ENCODE peak calls at places on chromosome 6, in nine cellular contexts. One of them, this sample, is unnamed.

GRCh38 chr6:18302561-18303439 is 38.5 kb upstream of the DEK start:
- DNase-seq in left lung: no peak
- DNase-seq in uterus: no peak
- DNase-seq in neural progenitor cell: peak; percentile 38
- DNase-seq in ovary: no peak
- DNase-seq in fibroblast of lung: peak; percentile 24
- DNase-seq in CD8-positive, alpha-beta memory T cell: no peak
- DNase-seq in psoas muscle: no peak
- DNase-seq in CD8-positive, alpha-beta T cell: no peak
- DNase-seq in this sample: no peak

GRCh38 chr6:131761061-131761761 is 46.6 kb upstream of the ENPP1 start:
- DNase-seq in left lung: no peak
- DNase-seq in uterus: no peak
- DNase-seq in neural progenitor cell: no peak
- DNase-seq in ovary: no peak
- DNase-seq in fibroblast of lung: peak; percentile 34
- DNase-seq in CD8-positive, alpha-beta memory T cell: no peak
- DNase-seq in psoas muscle: no peak
- DNase-seq in CD8-positive, alpha-beta T cell: no peak
- DNase-seq in this sample: no peak

GRCh38 chr6:4084444-4085328 is 5.7 kb upstream of the FAM217A start:
- DNase-seq in left lung: no peak
- DNase-seq in uterus: no peak
- DNase-seq in neural progenitor cell: no peak
- DNase-seq in ovary: no peak
- DNase-seq in fibroblast of lung: no peak
- DNase-seq in CD8-positive, alpha-beta memory T cell: no peak
- DNase-seq in psoas muscle: no peak
- DNase-seq in CD8-positive, alpha-beta T cell: no peak
- DNase-seq in this sample: no peak

GRCh38 chr6:19052219-19052618 is 665.1 kb downstream of the RNF144B start:
- DNase-seq in left lung: no peak
- DNase-seq in uterus: no peak
- DNase-seq in neural progenitor cell: no peak
- DNase-seq in ovary: no peak
- DNase-seq in fibroblast of lung: peak; percentile 33
- DNase-seq in CD8-positive, alpha-beta memory T cell: no peak
- DNase-seq in psoas muscle: no peak
- DNase-seq in CD8-positive, alpha-beta T cell: no peak
- DNase-seq in this sample: no peak

GRCh38 chr6:101294676-101295075 is 98.8 kb upstream of the GRIK2 start:
- DNase-seq in left lung: no peak
- DNase-seq in uterus: no peak
- DNase-seq in neural progenitor cell: no peak
- DNase-seq in ovary: no peak
- DNase-seq in fibroblast of lung: no peak
- DNase-seq in CD8-positive, alpha-beta memory T cell: no peak
- DNase-seq in psoas muscle: no peak
- DNase-seq in CD8-positive, alpha-beta T cell: no peak
- DNase-seq in this sample: no peak

GRCh38 chr6:109507490-109508072 is 24.6 kb upstream of the ZBTB24 start:
- DNase-seq in left lung: no peak
- DNase-seq in uterus: no peak
- DNase-seq in neural progenitor cell: no peak
- DNase-seq in ovary: no peak
- DNase-seq in fibroblast of lung: no peak
- DNase-seq in CD8-positive, alpha-beta memory T cell: no peak
- DNase-seq in psoas muscle: no peak
- DNase-seq in CD8-positive, alpha-beta T cell: no peak
- DNase-seq in this sample: no peak

GRCh38 chr6:14921878-14922277 is 324.0 kb upstream of the JARID2 start:
- DNase-seq in left lung: peak; percentile 73
- DNase-seq in uterus: no peak
- DNase-seq in neural progenitor cell: no peak
- DNase-seq in ovary: no peak
- DNase-seq in fibroblast of lung: peak; percentile 32
- DNase-seq in CD8-positive, alpha-beta memory T cell: no peak
- DNase-seq in psoas muscle: no peak
- DNase-seq in CD8-positive, alpha-beta T cell: no peak
- DNase-seq in this sample: no peak

GRCh38 chr6:123042412-123042811 is 46.4 kb downstream of the CLVS2 start:
- DNase-seq in left lung: no peak
- DNase-seq in uterus: no peak
- DNase-seq in neural progenitor cell: no peak
- DNase-seq in ovary: no peak
- DNase-seq in fibroblast of lung: no peak
- DNase-seq in CD8-positive, alpha-beta memory T cell: no peak
- DNase-seq in psoas muscle: no peak
- DNase-seq in CD8-positive, alpha-beta T cell: no peak
- DNase-seq in this sample: no peak

GRCh38 chr6:55734256-55734655 is 141.1 kb downstream of the BMP5 start:
- DNase-seq in left lung: no peak
- DNase-seq in uterus: no peak
- DNase-seq in neural progenitor cell: no peak
- DNase-seq in ovary: no peak
- DNase-seq in fibroblast of lung: no peak
- DNase-seq in CD8-positive, alpha-beta memory T cell: no peak
- DNase-seq in psoas muscle: no peak
- DNase-seq in CD8-positive, alpha-beta T cell: no peak
- DNase-seq in this sample: no peak

GRCh38 chr6:35668708-35669440 is 19.8 kb downstream of the FKBP5 start:
- DNase-seq in left lung: no peak
- DNase-seq in uterus: no peak
- DNase-seq in neural progenitor cell: no peak
- DNase-seq in ovary: no peak
- DNase-seq in fibroblast of lung: peak; percentile 65
- DNase-seq in CD8-positive, alpha-beta memory T cell: no peak
- DNase-seq in psoas muscle: no peak
- DNase-seq in CD8-positive, alpha-beta T cell: no peak
- DNase-seq in this sample: no peak

GRCh38 chr6:57254055-57254717 is 32.1 kb upstream of the RAB23 start:
- DNase-seq in left lung: no peak
- DNase-seq in uterus: no peak
- DNase-seq in neural progenitor cell: peak; percentile 64
- DNase-seq in ovary: no peak
- DNase-seq in fibroblast of lung: no peak
- DNase-seq in CD8-positive, alpha-beta memory T cell: no peak
- DNase-seq in psoas muscle: no peak
- DNase-seq in CD8-positive, alpha-beta T cell: no peak
- DNase-seq in this sample: no peak

GRCh38 chr6:70706491-70707123 is 38.9 kb downstream of the SMAP1 start:
- DNase-seq in left lung: no peak
- DNase-seq in uterus: no peak
- DNase-seq in neural progenitor cell: peak; percentile 49
- DNase-seq in ovary: no peak
- DNase-seq in fibroblast of lung: peak; percentile 77
- DNase-seq in CD8-positive, alpha-beta memory T cell: no peak
- DNase-seq in psoas muscle: no peak
- DNase-seq in CD8-positive, alpha-beta T cell: peak; percentile 20
- DNase-seq in this sample: no peak

GRCh38 chr6:149127212-149127611 is 190.3 kb upstream of the TAB2 start:
- DNase-seq in left lung: no peak
- DNase-seq in uterus: no peak
- DNase-seq in neural progenitor cell: no peak
- DNase-seq in ovary: no peak
- DNase-seq in fibroblast of lung: peak; percentile 73
- DNase-seq in CD8-positive, alpha-beta memory T cell: no peak
- DNase-seq in psoas muscle: no peak
- DNase-seq in CD8-positive, alpha-beta T cell: no peak
- DNase-seq in this sample: no peak

GRCh38 chr6:17012421-17013225 is 89.2 kb upstream of the STMND1 start:
- DNase-seq in left lung: no peak
- DNase-seq in uterus: peak; percentile 57
- DNase-seq in neural progenitor cell: peak; percentile 54
- DNase-seq in ovary: no peak
- DNase-seq in fibroblast of lung: peak; percentile 61
- DNase-seq in CD8-positive, alpha-beta memory T cell: no peak
- DNase-seq in psoas muscle: no peak
- DNase-seq in CD8-positive, alpha-beta T cell: no peak
- DNase-seq in this sample: no peak

GRCh38 chr6:53857318-53858094 is 62.7 kb downstream of the LRRC1 start:
- DNase-seq in left lung: no peak
- DNase-seq in uterus: no peak
- DNase-seq in neural progenitor cell: no peak
- DNase-seq in ovary: no peak
- DNase-seq in fibroblast of lung: no peak
- DNase-seq in CD8-positive, alpha-beta memory T cell: no peak
- DNase-seq in psoas muscle: no peak
- DNase-seq in CD8-positive, alpha-beta T cell: no peak
- DNase-seq in this sample: no peak

DNA sequence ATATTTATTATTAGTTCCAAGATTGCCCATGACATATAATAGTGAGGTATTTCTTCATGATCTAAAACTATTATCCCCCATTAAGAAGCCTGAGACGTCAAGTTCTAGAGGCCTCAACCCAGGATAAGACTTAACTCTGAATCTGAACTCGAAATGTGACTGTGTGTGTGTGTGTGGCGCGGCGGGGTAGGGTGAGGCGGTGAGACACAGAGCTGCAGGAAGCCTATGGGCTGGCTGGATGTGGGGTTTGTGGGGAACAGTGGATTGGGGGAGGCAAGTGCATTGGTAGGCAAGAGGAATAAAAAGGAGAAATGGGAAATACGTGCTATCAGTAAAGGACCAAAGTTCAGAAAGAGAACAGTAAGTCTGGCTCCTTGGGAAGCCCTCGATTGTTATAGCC is 66.5 kb upstream of the RNF146 start:
- DNase-seq in left lung: no peak
- DNase-seq in uterus: no peak
- DNase-seq in neural progenitor cell: no peak
- DNase-seq in ovary: no peak
- DNase-seq in fibroblast of lung: no peak
- DNase-seq in CD8-positive, alpha-beta memory T cell: no peak
- DNase-seq in psoas muscle: no peak
- DNase-seq in CD8-positive, alpha-beta T cell: no peak
- DNase-seq in this sample: no peak
- H3K27me3 ChIP-seq in left lung: no peaks in the 10 kb centered on the region
- H3K27me3 ChIP-seq in uterus: no peaks in the 10 kb centered on the region
- H3K27me3 ChIP-seq in neural progenitor cell: no peaks in the 10 kb centered on the region
- H3K27me3 ChIP-seq in ovary: no peaks in the 10 kb centered on the region
- H3K27me3 ChIP-seq in fibroblast of lung: no peaks in the 10 kb centered on the region
- H3K27me3 ChIP-seq in CD8-positive, alpha-beta memory T cell: no peaks in the 10 kb centered on the region
- H3K27me3 ChIP-seq in psoas muscle: no peaks in the 10 kb centered on the region
- H3K27me3 ChIP-seq in CD8-positive, alpha-beta T cell: no peaks in the 10 kb centered on the region
- H3K27me3 ChIP-seq in this sample: no peaks in the 10 kb centered on the region

DNA sequence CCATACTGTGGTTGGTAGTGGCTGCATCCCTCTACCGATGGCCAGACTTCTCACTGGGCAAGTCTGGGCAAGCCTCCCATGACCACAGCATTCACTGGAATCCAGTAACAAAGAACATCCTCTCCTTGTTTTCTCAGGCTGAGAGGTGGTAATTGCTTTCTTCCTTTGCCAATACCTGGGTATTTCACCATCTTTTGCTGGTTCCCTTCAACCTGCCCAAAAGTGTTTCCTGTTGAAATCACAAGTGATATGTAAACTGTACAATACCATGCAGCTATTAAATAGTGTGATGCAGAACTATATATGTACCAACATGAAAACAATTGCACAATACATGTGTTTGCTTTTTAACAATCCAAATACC is at the start of gene PTCHD4:
- DNase-seq in left lung: no peak
- DNase-seq in uterus: peak; percentile 25
- DNase-seq in neural progenitor cell: peak; percentile 41
- DNase-seq in ovary: no peak
- DNase-seq in fibroblast of lung: peak; percentile 48
- DNase-seq in CD8-positive, alpha-beta memory T cell: no peak
- DNase-seq in psoas muscle: no peak
- DNase-seq in CD8-positive, alpha-beta T cell: no peak
- DNase-seq in this sample: no peak
- H3K4me3 ChIP-seq in left lung: peak within 1 kb of the TSS; percentile 2
- H3K4me3 ChIP-seq in uterus: no peak within 1 kb of the TSS
- H3K4me3 ChIP-seq in neural progenitor cell: peak within 1 kb of the TSS; percentile 73
- H3K4me3 ChIP-seq in ovary: peak within 1 kb of the TSS; percentile 1
- H3K4me3 ChIP-seq in fibroblast of lung: peak within 1 kb of the TSS; percentile 54
- H3K4me3 ChIP-seq in CD8-positive, alpha-beta memory T cell: no peak within 1 kb of the TSS
- H3K4me3 ChIP-seq in psoas muscle: no peak within 1 kb of the TSS
- H3K4me3 ChIP-seq in CD8-positive, alpha-beta T cell: no peak within 1 kb of the TSS
- H3K4me3 ChIP-seq in this sample: no peak within 1 kb of the TSS

GRCh38 chr6:155678361-155678760 is 222.7 kb upstream of the NOX3 start:
- DNase-seq in left lung: no peak
- DNase-seq in uterus: no peak
- DNase-seq in neural progenitor cell: no peak
- DNase-seq in ovary: no peak
- DNase-seq in fibroblast of lung: peak; percentile 43
- DNase-seq in CD8-positive, alpha-beta memory T cell: no peak
- DNase-seq in psoas muscle: no peak
- DNase-seq in CD8-positive, alpha-beta T cell: no peak
- DNase-seq in this sample: no peak
- H3K27me3 ChIP-seq in left lung: no peaks in the 10 kb centered on the region
- H3K27me3 ChIP-seq in uterus: no peaks in the 10 kb centered on the region
- H3K27me3 ChIP-seq in neural progenitor cell: no peaks in the 10 kb centered on the region
- H3K27me3 ChIP-seq in ovary: no peaks in the 10 kb centered on the region
- H3K27me3 ChIP-seq in fibroblast of lung: no peaks in the 10 kb centered on the region
- H3K27me3 ChIP-seq in CD8-positive, alpha-beta memory T cell: no peaks in the 10 kb centered on the region
- H3K27me3 ChIP-seq in psoas muscle: no peaks in the 10 kb centered on the region
- H3K27me3 ChIP-seq in CD8-positive, alpha-beta T cell: peaks cover 2% of the 10 kb centered on the region
- H3K27me3 ChIP-seq in this sample: no peaks in the 10 kb centered on the region

GRCh38 chr6:40287296-40287820 is 299.8 kb downstream of the LRFN2 start:
- DNase-seq in left lung: no peak
- DNase-seq in uterus: no peak
- DNase-seq in neural progenitor cell: no peak
- DNase-seq in ovary: no peak
- DNase-seq in fibroblast of lung: no peak
- DNase-seq in CD8-positive, alpha-beta memory T cell: no peak
- DNase-seq in psoas muscle: no peak
- DNase-seq in CD8-positive, alpha-beta T cell: no peak
- DNase-seq in this sample: no peak
- H3K4me3 ChIP-seq in left lung: no peak overlapping the region
- H3K4me3 ChIP-seq in uterus: no peak overlapping the region
- H3K4me3 ChIP-seq in neural progenitor cell: no peak overlapping the region
- H3K4me3 ChIP-seq in ovary: no peak overlapping the region
- H3K4me3 ChIP-seq in fibroblast of lung: no peak overlapping the region
- H3K4me3 ChIP-seq in CD8-positive, alpha-beta memory T cell: no peak overlapping the region
- H3K4me3 ChIP-seq in psoas muscle: no peak overlapping the region
- H3K4me3 ChIP-seq in CD8-positive, alpha-beta T cell: no peak overlapping the region
- H3K4me3 ChIP-seq in this sample: no peak overlapping the region

DNA sequence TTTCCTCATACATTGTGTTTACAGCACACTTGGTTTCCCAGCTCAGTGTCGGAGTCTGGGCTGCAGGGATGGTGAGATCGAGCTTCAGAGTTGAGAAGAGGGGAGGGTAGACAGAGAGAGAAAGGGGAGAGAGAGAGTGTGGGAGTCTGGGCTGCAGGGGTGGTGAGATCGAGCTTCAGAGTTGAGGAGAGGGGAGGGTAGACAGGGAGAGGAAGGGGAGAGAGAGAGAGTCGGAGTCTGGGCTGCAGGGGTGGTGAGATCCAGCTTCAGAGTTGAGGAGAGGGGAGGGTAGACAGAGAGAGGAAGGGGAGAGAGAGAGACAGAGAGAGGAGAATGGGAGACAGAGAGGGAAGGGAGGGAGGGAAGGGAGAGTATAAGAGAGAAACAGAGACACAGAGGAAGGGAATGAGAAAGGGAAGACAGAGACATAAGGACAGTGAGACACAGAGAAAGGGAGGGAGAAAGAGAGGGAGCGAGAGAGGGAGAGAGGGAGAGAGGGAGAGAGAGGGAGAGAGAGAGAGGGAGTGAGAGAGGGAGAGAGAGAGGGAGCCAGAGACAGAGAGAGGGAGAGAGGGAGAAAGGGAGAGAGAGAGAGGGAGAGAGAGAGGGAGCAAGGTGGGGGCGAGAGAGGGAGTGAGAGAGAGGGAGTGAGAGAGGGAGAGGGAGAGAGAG is 222.7 kb upstream of the GMDS start:
- DNase-seq in left lung: no peak
- DNase-seq in uterus: no peak
- DNase-seq in neural progenitor cell: no peak
- DNase-seq in ovary: no peak
- DNase-seq in fibroblast of lung: no peak
- DNase-seq in CD8-positive, alpha-beta memory T cell: no peak
- DNase-seq in psoas muscle: no peak
- DNase-seq in CD8-positive, alpha-beta T cell: no peak
- DNase-seq in this sample: no peak
- H3K27me3 ChIP-seq in left lung: no peaks in the 10 kb centered on the region
- H3K27me3 ChIP-seq in uterus: no peaks in the 10 kb centered on the region
- H3K27me3 ChIP-seq in neural progenitor cell: peaks cover 2% of the 10 kb centered on the region
- H3K27me3 ChIP-seq in ovary: no peaks in the 10 kb centered on the region
- H3K27me3 ChIP-seq in fibroblast of lung: peaks cover 4% of the 10 kb centered on the region
- H3K27me3 ChIP-seq in CD8-positive, alpha-beta memory T cell: no peaks in the 10 kb centered on the region
- H3K27me3 ChIP-seq in psoas muscle: no peaks in the 10 kb centered on the region
- H3K27me3 ChIP-seq in CD8-positive, alpha-beta T cell: no peaks in the 10 kb centered on the region
- H3K27me3 ChIP-seq in this sample: no peaks in the 10 kb centered on the region